ENCODE peak calls at places on chromosomes 13 and 19, in five cellular contexts. H is AG04449, S is OCI-LY7, X is ovary, B is fibroblast of pulmonary artery. J is an unnamed sample.

GRCh38 chr19:33395561-33396550 is 22.3 kb downstream of the CEBPG start:
- DNase-seq in X (peak), S (no peak), H (no peak), B (peak), J (no peak)

GRCh38 chr13:100588350-100589177 is at the start of gene GGACT:
- DNase-seq in B (peak), S (peak), H (no peak), X (peak), J (no peak)

GRCh38 chr13:98752111-98752941 is at the start of gene SLC15A1:
- DNase-seq in B (no peak), S (no peak), H (no peak), X (no peak), J (no peak)

GRCh38 chr13:21025539-21025938 is 35.8 kb downstream of the LATS2 start:
- DNase-seq in X (no peak), H (no peak), B (no peak), S (no peak), J (no peak)

GRCh38 chr13:110300090-110300815 is 6.7 kb downstream of the COL4A1 start:
- DNase-seq in H (no peak), B (no peak), X (no peak), S (no peak), J (no peak)

GRCh38 chr13:59641758-59642157 is 522.0 kb downstream of the DIAPH3 start:
- DNase-seq in H (peak), X (no peak), S (no peak), B (peak), J (no peak)

GRCh38 chr19:2282862-2283237 is 875 bp upstream of the PEAK3 start:
- DNase-seq in X (no peak), H (no peak), B (no peak), S (no peak), J (no peak)

GRCh38 chr19:19538077-19538764 is at the start of gene CILP2:
- DNase-seq in X (peak), B (no peak), S (peak), H (no peak), J (no peak)

GRCh38 chr13:99356216-99357089 is 49.3 kb upstream of the GPR183 start:
- DNase-seq in X (peak), B (peak), H (no peak), S (peak), J (no peak)

GRCh38 chr19:1654178-1654792 is 1.9 kb upstream of the TCF3 start:
- DNase-seq in S (no peak), X (no peak), B (no peak), H (no peak), J (no peak)

GRCh38 chr13:33182729-33183128 is 102.8 kb downstream of the STARD13 start:
- DNase-seq in X (no peak), H (no peak), S (no peak), B (no peak), J (no peak)

GRCh38 chr19:7868326-7868670 is 5.9 kb downstream of the PRR36 start:
- DNase-seq in H (no peak), X (peak), S (no peak), B (no peak), J (no peak)

GRCh38 chr13:44715287-44716224 is 139.4 kb upstream of the TSC22D1 start:
- DNase-seq in B (no peak), X (no peak), S (no peak), H (no peak), J (peak)

GRCh38 chr13:48862572-48862971 is 113.1 kb upstream of the FNDC3A start:
- DNase-seq in S (no peak), H (no peak), X (no peak), B (peak), J (no peak)

GRCh38 chr19:36528921-36529518 is 949 bp upstream of the ZNF260 start:
- DNase-seq in X (no peak), S (peak), B (no peak), H (no peak), J (no peak)

GRCh38 chr19:13154911-13155471 is 4.8 kb downstream of the IER2 start:
- DNase-seq in H (no peak), X (peak), B (peak), S (peak), J (no peak)

GRCh38 chr13:112895521-112896465 is 73.2 kb upstream of the MCF2L start:
- DNase-seq in S (no peak), H (no peak), X (peak), B (no peak), J (no peak)

GRCh38 chr19:45206328-45206727 is 27.7 kb downstream of the BLOC1S3 start:
- DNase-seq in B (no peak), H (no peak), S (no peak), X (no peak), J (no peak)

GRCh38 chr19:45444318-45445041 is 20.8 kb upstream of the ERCC1 start:
- DNase-seq in H (no peak), X (peak), S (peak), B (peak), J (no peak)

GRCh38 chr19:14407889-14408640 is 11.1 kb downstream of the DDX39A start:
- DNase-seq in X (no peak), S (no peak), H (no peak), B (no peak), J (no peak)

GRCh38 chr13:87999141-87999765 is 328.1 kb downstream of the SLITRK5 start:
- DNase-seq in B (peak), S (no peak), X (no peak), H (no peak), J (no peak)

GRCh38 chr19:45615795-45616708 is 14.0 kb upstream of the GPR4 start:
- DNase-seq in B (peak), H (no peak), S (peak), X (peak), J (peak)

GRCh38 chr13:36789061-36789460 is 30.0 kb upstream of the RFXAP start:
- DNase-seq in B (no peak), H (no peak), X (no peak), S (no peak), J (no peak)

GRCh38 chr13:27353166-27353583 is 71.2 kb upstream of the GTF3A start:
- DNase-seq in X (no peak), H (no peak), S (peak), B (peak), J (no peak)

GRCh38 chr13:57716295-57716694 is 84.8 kb downstream of the PCDH17 start:
- DNase-seq in B (no peak), S (no peak), X (no peak), H (no peak), J (no peak)
- TF ChIP-seq CTCF in B (no peak), S (no peak), X (no peak), H (no peak), J (peak)

GRCh38 chr19:29526730-29527499 is 1.1 kb downstream of the VSTM2B start:
- DNase-seq in H (no peak), B (no peak), S (no peak), X (no peak), J (no peak)
- H3K4me3 ChIP-seq in H (no peak), B (no peak), S (no peak), X (no peak), J (no peak)

DNA sequence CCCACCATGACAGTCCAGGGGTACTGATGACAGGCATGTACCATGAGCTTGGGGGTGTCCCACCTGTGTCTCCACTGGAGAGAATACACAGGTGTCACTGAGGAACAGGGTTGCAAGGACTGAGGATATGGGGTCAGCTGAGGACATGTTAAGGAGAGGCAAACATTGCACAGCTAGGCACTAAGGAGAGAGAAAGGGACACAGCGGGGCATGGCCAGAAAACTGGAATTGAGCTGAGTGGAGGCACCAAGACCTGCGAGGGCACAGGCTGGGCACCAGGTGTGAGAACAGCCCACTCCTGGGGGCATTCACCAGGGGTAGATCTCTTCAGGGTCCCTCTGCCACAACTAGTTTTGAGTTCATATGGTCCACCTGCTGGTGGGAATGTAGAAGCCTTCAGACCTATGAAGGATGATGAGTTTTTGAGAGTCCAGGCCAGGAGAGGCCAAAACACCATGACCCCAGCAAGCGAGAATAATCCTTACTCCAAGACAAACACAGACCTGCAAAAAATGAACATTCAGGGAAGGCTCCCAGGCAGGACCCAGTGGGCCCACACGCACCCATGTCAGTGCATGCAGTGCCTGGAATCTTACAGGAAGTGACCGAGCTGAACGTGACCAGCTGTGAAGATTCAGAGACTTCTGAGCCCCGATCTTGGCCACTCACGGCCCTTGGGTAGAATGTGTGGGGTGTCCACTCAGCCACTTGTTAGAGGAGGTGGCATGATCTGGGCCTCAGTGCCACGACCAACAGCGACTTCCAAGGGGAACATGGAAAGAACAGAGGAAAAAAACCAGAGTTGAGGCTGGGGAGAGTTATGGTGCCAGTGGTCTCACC is 1.4 kb upstream of the ZNF584 start:
- DNase-seq in X (no peak), H (no peak), B (no peak), S (peak), J (no peak)
- TF ChIP-seq CTCF in X (no peak), H (no peak), B (peak), S (peak), J (no peak)

GRCh38 chr19:52993342-52994178 is 20.2 kb upstream of the ERVV-1 start:
- DNase-seq in S (peak), B (peak), X (peak), H (no peak), J (peak)
- H3K4me3 ChIP-seq in S (peak), B (peak), X (peak), H (peak), J (peak)